ENCODE peak calls at places on chromosomes 6 and 20, in five cellular contexts. One of them, this sample, is unnamed.

GRCh38 chr20:20498081-20498861 is 130.4 kb downstream of the INSM1 start:
- DNase-seq in H1: no peak
- DNase-seq in GM12878: no peak
- DNase-seq in K562: no peak
- DNase-seq in HepG2: no peak
- DNase-seq in this sample: no peak

GRCh38 chr6:138250513-138251247 is 32.4 kb upstream of the PBOV1 start:
- DNase-seq in H1: no peak
- DNase-seq in GM12878: no peak
- DNase-seq in K562: no peak
- DNase-seq in HepG2: no peak
- DNase-seq in this sample: no peak

GRCh38 chr6:31826793-31827285 is 699 bp upstream of the HSPA1B start:
- DNase-seq in H1: no peak
- DNase-seq in GM12878: no peak
- DNase-seq in K562: peak
- DNase-seq in HepG2: no peak
- DNase-seq in this sample: no peak

GRCh38 chr6:20313086-20313485 is 88.6 kb upstream of the E2F3 start:
- DNase-seq in H1: no peak
- DNase-seq in GM12878: no peak
- DNase-seq in K562: peak
- DNase-seq in HepG2: no peak
- DNase-seq in this sample: no peak

GRCh38 chr6:130848945-130849344 is 21.7 kb downstream of the SMLR1 start:
- DNase-seq in H1: no peak
- DNase-seq in GM12878: no peak
- DNase-seq in K562: no peak
- DNase-seq in HepG2: no peak
- DNase-seq in this sample: no peak

GRCh38 chr20:1456300-1456699 is 10.3 kb downstream of the NSFL1C start:
- DNase-seq in H1: no peak
- DNase-seq in GM12878: no peak
- DNase-seq in K562: no peak
- DNase-seq in HepG2: no peak
- DNase-seq in this sample: no peak

GRCh38 chr20:63533871-63534393 is 3.2 kb downstream of the PTK6 start:
- DNase-seq in H1: no peak
- DNase-seq in GM12878: no peak
- DNase-seq in K562: no peak
- DNase-seq in HepG2: no peak
- DNase-seq in this sample: no peak

GRCh38 chr20:18588554-18589043 is 745 bp downstream of the DTD1 start:
- DNase-seq in H1: no peak
- DNase-seq in GM12878: no peak
- DNase-seq in K562: no peak
- DNase-seq in HepG2: no peak
- DNase-seq in this sample: no peak

GRCh38 chr20:32037929-32038328 is 14.1 kb upstream of the HCK start:
- DNase-seq in H1: no peak
- DNase-seq in GM12878: no peak
- DNase-seq in K562: no peak
- DNase-seq in HepG2: no peak
- DNase-seq in this sample: no peak

GRCh38 chr20:53381568-53382262 is 211.9 kb downstream of the ZNF217 start:
- DNase-seq in H1: no peak
- DNase-seq in GM12878: no peak
- DNase-seq in K562: no peak
- DNase-seq in HepG2: no peak
- DNase-seq in this sample: no peak

GRCh38 chr6:16318538-16318937 is 80.2 kb downstream of the GMPR start:
- DNase-seq in H1: no peak
- DNase-seq in GM12878: no peak
- DNase-seq in K562: no peak
- DNase-seq in HepG2: no peak
- DNase-seq in this sample: no peak

GRCh38 chr6:2103644-2104523 is 141.5 kb downstream of the GMDS start:
- DNase-seq in H1: no peak
- DNase-seq in GM12878: peak
- DNase-seq in K562: no peak
- DNase-seq in HepG2: peak
- DNase-seq in this sample: peak

GRCh38 chr6:73636048-73636447 is 17.7 kb downstream of the SLC17A5 start:
- DNase-seq in H1: no peak
- DNase-seq in GM12878: no peak
- DNase-seq in K562: no peak
- DNase-seq in HepG2: no peak
- DNase-seq in this sample: no peak

GRCh38 chr6:101832371-101832770 is 438.9 kb downstream of the GRIK2 start:
- DNase-seq in H1: no peak
- DNase-seq in GM12878: no peak
- DNase-seq in K562: no peak
- DNase-seq in HepG2: no peak
- DNase-seq in this sample: no peak

GRCh38 chr6:126307859-126308258 is 32.1 kb upstream of the CENPW start:
- DNase-seq in H1: no peak
- DNase-seq in GM12878: no peak
- DNase-seq in K562: no peak
- DNase-seq in HepG2: no peak
- DNase-seq in this sample: no peak

GRCh38 chr20:33640287-33640686 is 21.8 kb upstream of the C20orf144 start:
- DNase-seq in H1: no peak
- DNase-seq in GM12878: no peak
- DNase-seq in K562: no peak
- DNase-seq in HepG2: peak
- DNase-seq in this sample: no peak

GRCh38 chr20:22248052-22248667 is 336.2 kb downstream of the FOXA2 start:
- DNase-seq in H1: no peak
- DNase-seq in GM12878: no peak
- DNase-seq in K562: no peak
- DNase-seq in HepG2: peak
- DNase-seq in this sample: no peak

GRCh38 chr6:121879149-121879548 is 443.7 kb downstream of the GJA1 start:
- DNase-seq in H1: no peak
- DNase-seq in GM12878: no peak
- DNase-seq in K562: no peak
- DNase-seq in HepG2: no peak
- DNase-seq in this sample: no peak

GRCh38 chr6:134372603-134373281 is 54.8 kb upstream of the SGK1 start:
- DNase-seq in H1: no peak
- DNase-seq in GM12878: no peak
- DNase-seq in K562: no peak
- DNase-seq in HepG2: no peak
- DNase-seq in this sample: no peak

GRCh38 chr20:12086359-12086758 is 168.7 kb downstream of the BTBD3 start:
- DNase-seq in H1: no peak
- DNase-seq in GM12878: no peak
- DNase-seq in K562: no peak
- DNase-seq in HepG2: no peak
- DNase-seq in this sample: no peak

GRCh38 chr20:20480689-20481088 is 112.8 kb downstream of the INSM1 start:
- DNase-seq in H1: no peak
- DNase-seq in GM12878: no peak
- DNase-seq in K562: no peak
- DNase-seq in HepG2: no peak
- DNase-seq in this sample: peak

GRCh38 chr6:52420668-52421358 is 671 bp downstream of the EFHC1 start:
- DNase-seq in H1: no peak
- DNase-seq in GM12878: no peak
- DNase-seq in K562: no peak
- DNase-seq in HepG2: peak
- DNase-seq in this sample: no peak

GRCh38 chr20:39249798-39250197 is 287.7 kb downstream of the DHX35 start:
- DNase-seq in H1: no peak
- DNase-seq in GM12878: no peak
- DNase-seq in K562: no peak
- DNase-seq in HepG2: no peak
- DNase-seq in this sample: no peak

GRCh38 chr20:23634044-23634801 is 3.5 kb downstream of the CST3 start:
- DNase-seq in H1: no peak
- DNase-seq in GM12878: no peak
- DNase-seq in K562: no peak
- DNase-seq in HepG2: no peak
- DNase-seq in this sample: no peak

GRCh38 chr20:20410678-20411077 is 42.8 kb downstream of the INSM1 start:
- DNase-seq in H1: peak
- DNase-seq in GM12878: no peak
- DNase-seq in K562: no peak
- DNase-seq in HepG2: no peak
- DNase-seq in this sample: no peak

GRCh38 chr6:49570474-49571079 is 20.1 kb downstream of the C6orf141 start:
- DNase-seq in H1: no peak
- DNase-seq in GM12878: no peak
- DNase-seq in K562: no peak
- DNase-seq in HepG2: peak
- DNase-seq in this sample: no peak

GRCh38 chr6:106360989-106361430 is 493 bp downstream of the CRYBG1 start:
- DNase-seq in H1: peak
- DNase-seq in GM12878: no peak
- DNase-seq in K562: no peak
- DNase-seq in HepG2: no peak
- DNase-seq in this sample: no peak

GRCh38 chr20:25676164-25676809 is 20.4 kb downstream of the ZNF337 start:
- DNase-seq in H1: no peak
- DNase-seq in GM12878: no peak
- DNase-seq in K562: no peak
- DNase-seq in HepG2: peak
- DNase-seq in this sample: no peak

GRCh38 chr6:52407467-52407866 is 12.7 kb upstream of the EFHC1 start:
- DNase-seq in H1: no peak
- DNase-seq in GM12878: no peak
- DNase-seq in K562: peak
- DNase-seq in HepG2: peak
- DNase-seq in this sample: no peak

DNA sequence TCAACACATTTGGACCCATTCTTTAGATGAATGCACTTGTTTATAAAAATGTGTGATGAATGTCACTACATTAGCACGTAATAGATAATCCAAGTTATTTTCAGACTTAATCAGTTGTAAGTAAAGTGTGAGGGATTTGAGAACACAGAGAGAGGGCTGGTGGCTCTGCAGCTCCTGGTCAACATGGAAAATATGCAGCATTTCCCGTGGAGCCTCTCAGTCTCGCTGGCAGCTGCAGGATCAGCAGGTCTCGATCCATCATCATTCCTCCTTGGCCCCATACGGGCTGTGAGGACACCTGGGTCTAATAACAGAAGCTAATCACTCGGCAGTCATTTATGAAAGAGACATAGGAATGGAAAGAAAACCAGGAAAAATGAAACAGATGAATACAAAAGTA is 390.2 kb downstream of the PRKN start:
- DNase-seq in H1: no peak
- DNase-seq in GM12878: no peak
- DNase-seq in K562: no peak
- DNase-seq in HepG2: no peak
- DNase-seq in this sample: no peak
- TF ChIP-seq SRF in H1: no peak
- TF ChIP-seq SRF in GM12878: no peak
- TF ChIP-seq SRF in K562: no peak
- TF ChIP-seq SRF in HepG2: no peak
- TF ChIP-seq SRF in this sample: no peak

DNA sequence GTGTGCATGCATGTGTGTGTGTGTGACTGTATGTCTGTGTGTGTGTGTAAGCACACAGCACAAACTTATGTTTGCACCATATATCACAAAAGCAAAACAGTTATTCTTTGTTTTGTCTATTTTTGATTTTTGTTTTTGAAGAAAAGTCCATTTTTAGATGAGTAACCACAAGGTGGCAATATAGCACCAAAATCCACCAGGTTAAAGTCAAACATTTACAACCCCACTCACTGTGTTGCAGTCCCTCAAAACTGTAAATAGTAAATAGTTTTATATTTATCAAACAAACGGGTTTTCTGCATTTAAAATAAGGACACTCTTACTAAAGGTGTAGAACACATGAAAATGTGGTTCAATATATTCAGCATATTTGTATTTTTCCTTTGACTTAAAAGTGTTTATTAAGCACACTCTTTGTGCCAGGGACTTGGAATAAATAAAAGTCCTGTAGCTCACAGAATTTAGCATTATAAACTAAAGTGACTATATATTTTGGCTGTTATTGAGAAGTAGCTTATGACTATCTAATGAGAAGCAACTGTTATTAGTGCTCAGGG is 118.5 kb downstream of the GFRAL start:
- DNase-seq in H1: no peak
- DNase-seq in GM12878: peak
- DNase-seq in K562: no peak
- DNase-seq in HepG2: peak
- DNase-seq in this sample: peak
- TF ChIP-seq CTCF in H1: no peak
- TF ChIP-seq CTCF in GM12878: peak
- TF ChIP-seq CTCF in K562: no peak
- TF ChIP-seq CTCF in HepG2: peak
- TF ChIP-seq CTCF in this sample: peak

GRCh38 chr20:2840967-2841531 is 504 bp downstream of the VPS16 start:
- DNase-seq in H1: no peak
- DNase-seq in GM12878: no peak
- DNase-seq in K562: peak
- DNase-seq in HepG2: peak
- DNase-seq in this sample: no peak
- TF ChIP-seq SRF in H1: no peak
- TF ChIP-seq SRF in GM12878: no peak
- TF ChIP-seq SRF in K562: no peak
- TF ChIP-seq SRF in HepG2: no peak
- TF ChIP-seq SRF in this sample: no peak

GRCh38 chr6:158013904-158014504 is 32.3 kb downstream of the SYNJ2 start:
- DNase-seq in H1: no peak
- DNase-seq in GM12878: no peak
- DNase-seq in K562: no peak
- DNase-seq in HepG2: no peak
- DNase-seq in this sample: no peak

GRCh38 chr6:158014505-158015187 is 33.0 kb downstream of the SYNJ2 start:
- DNase-seq in H1: no peak
- DNase-seq in GM12878: no peak
- DNase-seq in K562: no peak
- DNase-seq in HepG2: peak
- DNase-seq in this sample: no peak

GRCh38 chr6:158016571-158017383 is 35.1 kb downstream of the SYNJ2 start:
- DNase-seq in H1: no peak
- DNase-seq in GM12878: no peak
- DNase-seq in K562: no peak
- DNase-seq in HepG2: no peak
- DNase-seq in this sample: no peak

GRCh38 chr6:158015188-158015506 is 33.5 kb downstream of the SYNJ2 start:
- DNase-seq in H1: no peak
- DNase-seq in GM12878: no peak
- DNase-seq in K562: no peak
- DNase-seq in HepG2: no peak
- DNase-seq in this sample: no peak

DNA sequence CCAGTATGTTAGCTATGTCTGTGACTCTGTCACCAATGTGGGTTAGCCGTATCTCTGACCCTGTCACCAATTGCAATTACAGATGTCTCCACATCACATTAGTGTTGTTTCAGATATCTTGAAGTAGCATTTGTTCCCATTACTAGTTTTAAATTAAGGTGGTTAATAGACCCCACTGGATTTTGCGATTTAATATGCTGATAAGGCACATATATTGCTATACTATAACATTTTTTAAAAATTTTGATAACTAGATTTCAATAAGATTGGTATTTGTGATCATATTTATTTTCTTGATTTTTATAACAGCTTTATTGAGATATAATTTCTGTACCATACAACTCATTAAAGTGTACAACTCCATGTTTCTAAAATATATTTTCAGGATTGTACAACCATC is 33.9 kb downstream of the SYNJ2 start:
- DNase-seq in H1: no peak
- DNase-seq in GM12878: no peak
- DNase-seq in K562: no peak
- DNase-seq in HepG2: no peak
- DNase-seq in this sample: no peak
- TF ChIP-seq CTCF in H1: no peak
- TF ChIP-seq CTCF in GM12878: no peak
- TF ChIP-seq CTCF in K562: no peak
- TF ChIP-seq CTCF in HepG2: no peak
- TF ChIP-seq CTCF in this sample: no peak